ENCODE peak calls at places on chromosomes 11 and 22, in eight cellular contexts. Q is upper lobe of right lung, A is stomach, V is lower lobe of right lung, X is iPS DF 6.9, B is IMR-90, P is K562, M is Caco-2. N is an unnamed sample. For H3K9me3, the result is how much of the 10 kb centered on the place peaks cover.

GRCh38 chr11:120339394-120339890 is 3.2 kb downstream of the ARHGEF12 start:
- DNase-seq in Q (no peak), A (peak), V (no peak), X (no peak), B (peak), P (peak), M (no peak), N (no peak)

GRCh38 chr22:18024956-18025720 is 777 bp upstream of the MICAL3 start:
- DNase-seq in Q (no peak), A (no peak), V (no peak), X (no peak), B (no peak), P (no peak), M (no peak), N (no peak)

GRCh38 chr11:4763096-4763495 is 6.6 kb downstream of the OR51F1 start:
- DNase-seq in Q (no peak), A (no peak), V (no peak), X (no peak), B (no peak), P (no peak), M (no peak), N (no peak)

GRCh38 chr11:76134239-76134638 is 72.1 kb downstream of the WNT11 start:
- DNase-seq in Q (no peak), A (no peak), V (no peak), X (no peak), B (no peak), P (no peak), M (no peak), N (no peak)

GRCh38 chr11:106077609-106078517 is at the start of gene AASDHPPT:
- DNase-seq in Q (no peak), A (peak), V (no peak), X (no peak), B (peak), P (peak), M (no peak), N (no peak)

GRCh38 chr11:61334434-61335354 is 1.7 kb downstream of the TKFC start:
- DNase-seq in Q (no peak), A (no peak), V (no peak), X (no peak), B (peak), P (no peak), M (no peak), N (no peak)

GRCh38 chr11:21537980-21538379 is 654.9 kb upstream of the ANO5 start:
- DNase-seq in Q (no peak), A (no peak), V (no peak), X (no peak), B (no peak), P (no peak), M (no peak), N (no peak)

GRCh38 chr11:37322333-37323194 is 724.5 kb upstream of the RAG2 start:
- DNase-seq in Q (no peak), A (no peak), V (no peak), X (no peak), B (no peak), P (no peak), M (no peak), N (no peak)

DNA sequence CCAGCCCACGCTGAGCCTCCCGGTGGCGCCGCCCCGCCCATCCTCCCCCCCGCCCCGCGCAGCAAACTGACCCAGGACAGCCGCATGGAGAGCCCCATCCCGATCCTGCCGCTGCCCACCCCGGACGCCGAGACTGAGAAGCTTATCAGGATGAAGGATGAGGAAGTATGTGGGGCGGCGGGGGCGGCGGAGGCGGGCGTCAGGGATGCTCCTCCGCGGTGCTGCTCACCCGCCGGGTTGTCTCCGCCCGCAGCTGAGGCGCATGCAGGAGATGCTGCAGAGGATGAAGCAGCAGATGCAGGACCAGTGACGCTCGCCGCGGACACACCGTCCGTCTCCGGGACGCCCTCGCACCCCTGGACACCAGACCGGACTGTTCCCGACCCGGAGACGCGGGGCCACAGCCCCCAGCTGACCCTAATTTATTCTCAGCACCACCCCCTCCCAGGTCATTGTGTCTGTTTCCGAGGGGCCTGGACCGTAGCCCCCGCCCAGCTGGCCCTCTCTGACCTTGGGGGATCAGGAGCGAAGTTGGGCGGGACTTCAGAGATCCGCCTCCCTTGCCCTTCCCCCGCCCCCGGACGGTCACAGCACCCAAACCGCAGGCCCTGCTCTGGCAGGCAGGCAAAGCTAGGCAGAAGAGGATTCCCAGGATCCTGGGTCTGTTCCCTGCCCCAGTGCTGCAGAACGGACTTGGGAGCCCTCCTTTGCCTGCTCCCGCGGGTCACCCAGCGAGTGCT is 994 bp upstream of the GP1BB start:
- DNase-seq in Q (no peak), A (no peak), V (no peak), X (no peak), B (no peak), P (peak), M (no peak), N (no peak)
- H3K9me3 ChIP-seq in Q (under half), A (under half), V (under half), X (under half), B (under half), P (under half), M (under half), N (under half)

GRCh38 chr22:49243335-49243734 is 584.3 kb downstream of the BRD1 start:
- DNase-seq in Q (peak), A (no peak), V (no peak), X (no peak), B (no peak), P (no peak), M (no peak), N (no peak)
- H3K9me3 ChIP-seq in Q (under half), A (under half), V (under half), X (under half), B (half or more), P (under half), M (under half), N (under half)

GRCh38 chr11:100403817-100404216 is 283.3 kb upstream of the ARHGAP42 start:
- DNase-seq in Q (no peak), A (no peak), V (no peak), X (peak), B (peak), P (no peak), M (peak), N (no peak)

GRCh38 chr11:100404907-100405306 is 282.2 kb upstream of the ARHGAP42 start:
- DNase-seq in Q (peak), A (no peak), V (no peak), X (no peak), B (no peak), P (no peak), M (no peak), N (no peak)
- H3K9me3 ChIP-seq in Q (under half), A (under half), V (under half), X (under half), B (under half), P (under half), M (half or more), N (under half)

DNA sequence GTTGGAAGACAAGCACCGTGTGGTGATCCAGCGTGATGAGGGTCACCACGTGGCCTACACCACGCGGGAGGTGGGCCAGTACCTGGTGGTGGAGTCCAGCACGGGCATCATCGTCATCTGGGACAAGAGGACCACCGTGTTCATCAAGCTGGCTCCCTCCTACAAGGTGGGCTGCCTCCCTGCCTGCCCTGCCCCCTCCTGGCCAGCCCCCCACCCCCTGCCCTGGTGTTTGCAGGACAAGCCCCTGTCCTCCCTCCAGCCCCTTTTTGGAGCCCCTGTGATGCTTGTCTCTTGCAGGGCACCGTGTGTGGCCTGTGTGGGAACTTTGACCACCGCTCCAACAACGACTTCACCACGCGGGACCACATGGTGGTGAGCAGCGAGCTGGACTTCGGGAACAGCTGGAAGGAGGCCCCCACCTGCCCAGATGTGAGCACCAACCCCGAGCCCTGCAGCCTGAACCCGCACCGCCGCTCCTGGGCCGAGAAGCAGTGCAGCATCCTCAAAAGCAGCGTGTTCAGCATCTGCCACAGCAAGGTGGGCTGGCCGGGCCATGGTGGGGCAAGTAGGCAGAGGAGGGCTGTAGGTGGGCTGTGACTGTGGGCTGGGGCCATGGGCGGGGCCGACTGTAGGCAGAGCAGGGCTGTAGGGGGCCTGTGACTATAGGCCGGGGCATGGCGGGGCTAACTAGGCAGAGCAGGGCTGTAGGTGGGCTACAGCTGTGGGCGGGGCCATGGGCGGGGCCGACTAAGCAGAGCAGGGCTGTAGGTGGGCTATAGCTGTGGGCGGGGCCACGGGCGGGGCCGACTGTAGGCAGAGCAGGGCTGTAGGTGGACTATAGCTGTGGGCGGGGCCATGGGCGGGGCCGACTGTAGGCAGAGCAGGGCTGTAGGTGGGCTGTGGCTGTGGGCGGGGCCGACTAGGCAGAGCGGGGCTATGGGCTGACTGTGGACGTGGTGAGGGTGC is 13.6 kb downstream of the MUC2 start:
- DNase-seq in Q (peak), A (no peak), V (peak), X (no peak), B (no peak), P (peak), M (no peak), N (peak)
- H3K9me3 ChIP-seq in Q (under half), A (under half), V (under half), X (under half), B (under half), P (under half), M (under half), N (under half)

GRCh38 chr22:48794906-48795305 is 1032.8 kb downstream of the BRD1 start:
- DNase-seq in Q (no peak), A (no peak), V (no peak), X (no peak), B (no peak), P (no peak), M (no peak), N (no peak)

GRCh38 chr22:48793949-48794348 is 1033.7 kb downstream of the BRD1 start:
- DNase-seq in Q (no peak), A (no peak), V (no peak), X (no peak), B (no peak), P (no peak), M (no peak), N (no peak)

GRCh38 chr22:48796295-48797015 is 1031.2 kb downstream of the BRD1 start:
- DNase-seq in Q (no peak), A (no peak), V (no peak), X (no peak), B (no peak), P (no peak), M (no peak), N (no peak)

GRCh38 chr22:48797731-48798130 is 1029.9 kb downstream of the BRD1 start:
- DNase-seq in Q (no peak), A (no peak), V (no peak), X (no peak), B (no peak), P (no peak), M (no peak), N (no peak)

GRCh38 chr22:48795664-48796063 is 1032.0 kb downstream of the BRD1 start:
- DNase-seq in Q (no peak), A (no peak), V (no peak), X (no peak), B (no peak), P (no peak), M (no peak), N (no peak)
- H3K9me3 ChIP-seq in Q (under half), A (under half), V (under half), X (under half), B (under half), P (under half), M (under half), N (under half)

N was measured in T-helper 17 cell.